ENCODE peak calls at places on chromosome 6, in eight cellular contexts. B is ascending aorta; D is CD8-positive, alpha-beta T cell; U is small intestine; A is spleen; C is body of pancreas; H is left ventricle myocardium inferior; O is lower lobe of right lung. N is an unnamed sample.
A peak's percentile ranks its signal among the peaks of the same experiment; 100 is the strongest.

GRCh38 chr6:19375613-19376012 is 461.6 kb upstream of the ID4 start:
- DNase-seq in B (no peak), D (no peak), U (no peak), A (no peak), C (no peak), H (no peak), O (no peak), N (no peak)

GRCh38 chr6:34246563-34247391 is 2.0 kb downstream of the SMIM29 start:
- DNase-seq in B (no peak), D (no peak), U (no peak), A (peak; percentile 86), C (no peak), H (no peak), O (peak; percentile 39), N (peak; percentile 73)

GRCh38 chr6:25601797-25602679 is 50.0 kb upstream of the SCGN start:
- DNase-seq in B (no peak), D (no peak), U (peak; percentile 34), A (no peak), C (no peak), H (no peak), O (no peak), N (no peak)

GRCh38 chr6:35804996-35805736 is at the start of gene LHFPL5:
- DNase-seq in B (no peak), D (peak; percentile 17), U (peak; percentile 37), A (peak; percentile 81), C (peak; percentile 60), H (peak; percentile 36), O (peak; percentile 55), N (peak; percentile 81)

GRCh38 chr6:7151381-7151780 is 43.6 kb downstream of the RREB1 start:
- DNase-seq in B (no peak), D (no peak), U (no peak), A (no peak), C (no peak), H (no peak), O (no peak), N (no peak)

GRCh38 chr6:131600696-131601095 is 27.3 kb downstream of the MED23 start:
- DNase-seq in B (no peak), D (no peak), U (no peak), A (no peak), C (no peak), H (no peak), O (no peak), N (no peak)

GRCh38 chr6:41426438-41426851 is 91.0 kb downstream of the NCR2 start:
- DNase-seq in B (no peak), D (no peak), U (no peak), A (no peak), C (no peak), H (no peak), O (no peak), N (no peak)

GRCh38 chr6:149234051-149234962 is 83.2 kb upstream of the TAB2 start:
- DNase-seq in B (no peak), D (no peak), U (no peak), A (no peak), C (no peak), H (no peak), O (no peak), N (no peak)

GRCh38 chr6:39488255-39488881 is 165.9 kb upstream of the KCNK16 start:
- DNase-seq in B (no peak), D (no peak), U (no peak), A (no peak), C (no peak), H (no peak), O (no peak), N (no peak)

GRCh38 chr6:26233608-26234420 is 131.2 kb upstream of the BTN3A2 start:
- DNase-seq in B (no peak), D (peak; percentile 62), U (peak; percentile 79), A (peak; percentile 93), C (peak; percentile 55), H (no peak), O (peak; percentile 74), N (no peak)

GRCh38 chr6:38493929-38494547 is 145.7 kb downstream of the BTBD9 start:
- DNase-seq in B (no peak), D (peak; percentile 71), U (peak; percentile 78), A (peak; percentile 82), C (peak; percentile 79), H (peak; percentile 47), O (no peak), N (no peak)

GRCh38 chr6:168666751-168667427 is 225.9 kb downstream of the SMOC2 start:
- DNase-seq in B (no peak), D (no peak), U (no peak), A (no peak), C (no peak), H (no peak), O (no peak), N (peak; percentile 65)

GRCh38 chr6:133740784-133741183 is 148.1 kb upstream of the TCF21 start:
- DNase-seq in B (no peak), D (no peak), U (no peak), A (no peak), C (no peak), H (no peak), O (no peak), N (no peak)

GRCh38 chr6:37862415-37862814 is 42.9 kb downstream of the ZFAND3 start:
- DNase-seq in B (no peak), D (no peak), U (no peak), A (no peak), C (no peak), H (no peak), O (no peak), N (no peak)

GRCh38 chr6:113526553-113526952 is 330.6 kb upstream of the MARCKS start:
- DNase-seq in B (no peak), D (no peak), U (no peak), A (no peak), C (no peak), H (no peak), O (no peak), N (no peak)

GRCh38 chr6:32045811-32046449 is 7.7 kb downstream of the CYP21A2 start:
- DNase-seq in B (no peak), D (no peak), U (no peak), A (peak; percentile 58), C (no peak), H (peak; percentile 35), O (no peak), N (peak; percentile 53)

GRCh38 chr6:160534050-160534696 is 129.9 kb downstream of the LPA start:
- DNase-seq in B (no peak), D (peak; percentile 51), U (peak; percentile 38), A (peak; percentile 79), C (peak; percentile 52), H (peak; percentile 22), O (peak; percentile 47), N (no peak)

GRCh38 chr6:89311853-89312531 is 3.1 kb downstream of the GABRR2 start:
- DNase-seq in B (peak; percentile 21), D (no peak), U (peak; percentile 36), A (no peak), C (peak; percentile 57), H (peak; percentile 54), O (peak; percentile 78), N (peak; percentile 81)

GRCh38 chr6:91352285-91352684 is 765.4 kb upstream of the MAP3K7 start:
- DNase-seq in B (no peak), D (no peak), U (no peak), A (no peak), C (no peak), H (no peak), O (no peak), N (no peak)
- H3K27ac ChIP-seq in B (no peak overlapping the region), D (no peak overlapping the region), U (no peak overlapping the region), A (no peak overlapping the region), C (no peak overlapping the region), H (no peak overlapping the region), O (no peak overlapping the region), N (no peak overlapping the region)

DNA sequence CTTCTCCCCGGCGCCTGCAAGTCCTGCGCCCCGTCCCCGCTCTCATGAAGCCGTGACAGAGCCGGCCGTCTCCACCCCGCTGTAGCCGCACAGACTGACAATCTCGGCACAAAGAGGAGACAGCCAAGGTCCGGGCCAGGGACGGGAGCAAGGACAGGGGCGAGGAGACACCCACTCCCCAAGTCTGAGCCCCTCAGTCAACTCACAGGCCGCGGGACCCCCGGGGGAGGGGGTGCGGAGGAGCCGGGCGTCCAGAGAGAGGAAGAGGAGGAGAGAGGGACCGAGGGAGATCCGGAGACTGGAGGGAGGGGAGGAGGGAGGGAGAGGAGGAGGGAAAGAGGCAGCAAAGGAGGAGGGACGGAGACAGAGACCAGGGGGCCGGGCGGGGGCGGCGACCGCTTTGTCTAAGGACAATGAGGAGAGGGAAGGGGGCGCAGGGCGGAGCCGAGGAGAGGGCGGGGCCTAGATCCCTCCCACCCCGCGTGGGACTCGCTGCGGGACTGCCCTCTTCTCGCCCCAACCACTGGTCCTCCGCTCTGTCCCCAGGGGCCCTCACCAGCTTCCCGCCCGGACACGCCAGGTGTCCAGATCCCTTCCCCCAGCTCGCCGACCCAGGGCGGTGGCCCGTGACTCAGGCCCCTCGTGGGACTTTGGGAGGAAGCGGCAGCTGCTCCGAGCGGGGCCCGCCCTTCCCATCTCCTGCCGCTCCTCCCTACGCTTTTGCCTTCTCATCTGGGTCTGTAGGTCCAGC is 638 bp upstream of the PPP1R18 start:
- DNase-seq in B (peak; percentile 91), D (peak; percentile 55), U (peak; percentile 59), A (peak; percentile 99), C (peak; percentile 90), H (peak; percentile 98), O (peak; percentile 94), N (peak; percentile 98)
- H3K4me1 ChIP-seq in B (peaks cover 7% of the 10 kb centered on the region), D (peaks cover 31% of the 10 kb centered on the region), U (no peaks in the 10 kb centered on the region), A (peaks cover 38% of the 10 kb centered on the region), C (peaks cover 71% of the 10 kb centered on the region), H (peaks cover 92% of the 10 kb centered on the region), O (peaks cover 54% of the 10 kb centered on the region), N (peaks cover 24% of the 10 kb centered on the region)

GRCh38 chr6:152261179-152261578 is 376.0 kb downstream of the SYNE1 start:
- DNase-seq in B (no peak), D (no peak), U (no peak), A (no peak), C (no peak), H (peak; percentile 35), O (no peak), N (no peak)
- H3K36me3 ChIP-seq in B (peaks cover 54% of the 10 kb centered on the region), D (peaks cover 26% of the 10 kb centered on the region), U (no peaks in the 10 kb centered on the region), A (peaks cover 54% of the 10 kb centered on the region), C (peaks cover 11% of the 10 kb centered on the region), H (peaks cover 83% of the 10 kb centered on the region), O (peaks cover 87% of the 10 kb centered on the region), N (peaks cover 41% of the 10 kb centered on the region)

GRCh38 chr6:3139090-3139903 is 18.0 kb downstream of the TUBB2A start:
- DNase-seq in B (peak; percentile 42), D (no peak), U (peak; percentile 95), A (no peak), C (peak; percentile 91), H (peak; percentile 50), O (peak; percentile 61), N (no peak)

GRCh38 chr6:3136361-3136760 is 17.9 kb downstream of the BPHL start:
- DNase-seq in B (no peak), D (no peak), U (no peak), A (no peak), C (peak; percentile 53), H (no peak), O (no peak), N (no peak)

GRCh38 chr6:3137057-3137777 is 18.7 kb downstream of the BPHL start:
- DNase-seq in B (no peak), D (no peak), U (peak; percentile 34), A (no peak), C (peak; percentile 51), H (no peak), O (no peak), N (no peak)

GRCh38 chr6:3140201-3140600 is 17.1 kb downstream of the TUBB2A start:
- DNase-seq in B (no peak), D (no peak), U (no peak), A (no peak), C (no peak), H (no peak), O (no peak), N (no peak)

DNA sequence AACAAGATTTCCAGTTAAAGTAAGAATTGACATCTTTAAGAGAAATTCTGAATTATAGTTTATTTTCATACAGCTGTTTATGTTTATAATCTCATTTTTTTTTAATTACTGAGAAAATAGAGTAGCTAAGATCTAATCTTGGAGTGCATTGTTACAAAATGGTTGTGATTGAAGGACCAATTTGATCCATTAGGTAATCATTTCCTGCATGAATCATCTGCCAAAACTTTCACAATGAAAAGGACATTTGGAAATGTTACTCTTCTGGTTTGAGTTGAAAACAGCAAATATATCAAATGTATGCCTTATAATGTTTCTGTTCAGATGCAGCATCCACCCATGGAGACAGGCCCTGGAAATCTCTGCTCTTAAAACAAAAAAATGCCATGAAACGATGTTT is 19.0 kb downstream of the TUBB2A start:
- DNase-seq in B (no peak), D (no peak), U (no peak), A (no peak), C (no peak), H (no peak), O (no peak), N (no peak)
- H3K27ac ChIP-seq in B (no peak overlapping the region), D (no peak overlapping the region), U (no peak overlapping the region), A (peak overlapping the region; percentile 43), C (peak overlapping the region; percentile 88), H (peak overlapping the region; percentile 56), O (no peak overlapping the region), N (peak overlapping the region; percentile 5)

N was measured in kidney.